ENCODE peak calls at places on chromosomes 16 and 17, in five cellular contexts. N is cardiac muscle cell; Y is dermis blood vessel endothelial cell; U is effector memory CD4-positive, alpha-beta T cell; C is pancreas. K is an unnamed sample.

GRCh38 chr17:28468781-28469180 is 4.7 kb upstream of the SLC13A2 start:
- DNase-seq in N (no peak), Y (no peak), U (no peak), C (no peak), K (no peak)

GRCh38 chr16:68802190-68802589 is 41.1 kb upstream of the TANGO6 start:
- DNase-seq in N (peak; percentile 94), Y (no peak), U (no peak), C (no peak), K (no peak)

GRCh38 chr17:38702166-38702899 is 2.7 kb upstream of the MLLT6 start:
- DNase-seq in N (peak; percentile 88), Y (peak; percentile 88), U (peak; percentile 75), C (peak; percentile 89), K (peak; percentile 86)

GRCh38 chr16:27232061-27232841 is 28.9 kb downstream of the KDM8 start:
- DNase-seq in N (no peak), Y (no peak), U (no peak), C (no peak), K (no peak)

GRCh38 chr16:69113216-69113615 is 7.8 kb downstream of the HAS3 start:
- DNase-seq in N (no peak), Y (no peak), U (no peak), C (no peak), K (no peak)

GRCh38 chr17:78360371-78361226 is 722 bp upstream of the SOCS3 start:
- DNase-seq in N (peak; percentile 92), Y (peak; percentile 94), U (peak; percentile 70), C (peak; percentile 98), K (no peak)

GRCh38 chr17:35154486-35154885 is 6.9 kb downstream of the UNC45B start:
- DNase-seq in N (no peak), Y (no peak), U (no peak), C (no peak), K (no peak)

GRCh38 chr17:1947229-1947742 is 77.8 kb downstream of the RTN4RL1 start:
- DNase-seq in N (no peak), Y (no peak), U (no peak), C (no peak), K (no peak)

GRCh38 chr17:35166526-35166925 is 18.9 kb downstream of the UNC45B start:
- DNase-seq in N (no peak), Y (no peak), U (no peak), C (no peak), K (no peak)

GRCh38 chr16:81625544-81626152 is 153.4 kb upstream of the PLCG2 start:
- DNase-seq in N (no peak), Y (peak; percentile 97), U (no peak), C (peak; percentile 92), K (no peak)

GRCh38 chr17:77323413-77324171 is 182.8 kb downstream of the SEC14L1 start:
- DNase-seq in N (peak; percentile 91), Y (no peak), U (no peak), C (no peak), K (no peak)

GRCh38 chr17:41586863-41587495 is at the start of gene KRT14:
- DNase-seq in N (no peak), Y (no peak), U (no peak), C (no peak), K (no peak)

GRCh38 chr16:89890200-89890599 is 16.8 kb downstream of the TCF25 start:
- DNase-seq in N (no peak), Y (no peak), U (no peak), C (no peak), K (no peak)

GRCh38 chr16:81526935-81527334 is 82.3 kb downstream of the CMIP start:
- DNase-seq in N (peak; percentile 76), Y (peak; percentile 56), U (no peak), C (no peak), K (peak; percentile 41)

GRCh38 chr17:15409721-15410247 is 57.6 kb downstream of the CDRT4 start:
- DNase-seq in N (peak; percentile 95), Y (no peak), U (no peak), C (no peak), K (no peak)

GRCh38 chr17:81277421-81277820 is 17.7 kb downstream of the SLC38A10 start:
- DNase-seq in N (peak; percentile 42), Y (no peak), U (no peak), C (peak; percentile 30), K (no peak)

GRCh38 chr16:491225-491919 is 36.1 kb upstream of the CAPN15 start:
- DNase-seq in N (no peak), Y (no peak), U (no peak), C (no peak), K (no peak)

GRCh38 chr16:56822966-56823739 is 41.9 kb upstream of the SLC12A3 start:
- DNase-seq in N (no peak), Y (no peak), U (no peak), C (no peak), K (no peak)

GRCh38 chr17:15279011-15279477 is 13.9 kb upstream of the PMP22 start:
- DNase-seq in N (no peak), Y (no peak), U (no peak), C (no peak), K (no peak)

GRCh38 chr16:31134625-31135534 is 647 bp downstream of the PRSS8 start:
- DNase-seq in N (peak; percentile 27), Y (no peak), U (no peak), C (peak; percentile 83), K (no peak)

GRCh38 chr16:74830646-74831045 is 56.0 kb upstream of the FA2H start:
- DNase-seq in N (no peak), Y (no peak), U (no peak), C (no peak), K (no peak)

GRCh38 chr17:35849469-35850348 is 19.0 kb downstream of the HEATR9 start:
- DNase-seq in N (peak; percentile 90), Y (peak; percentile 89), U (peak; percentile 15), C (no peak), K (peak; percentile 72)

GRCh38 chr16:23679274-23679985 is 741 bp downstream of the PLK1 start:
- DNase-seq in N (peak; percentile 54), Y (peak; percentile 58), U (no peak), C (no peak), K (peak; percentile 64)

GRCh38 chr17:73546770-73547345 is 97.4 kb downstream of the SDK2 start:
- DNase-seq in N (peak; percentile 18), Y (no peak), U (no peak), C (no peak), K (no peak)

GRCh38 chr17:7294614-7295153 is at the start of gene YBX2:
- DNase-seq in N (peak; percentile 25), Y (peak; percentile 35), U (peak; percentile 64), C (peak; percentile 90), K (peak; percentile 62)

GRCh38 chr17:39622380-39623006 is 4.3 kb upstream of the PPP1R1B start:
- DNase-seq in N (no peak), Y (no peak), U (peak; percentile 16), C (no peak), K (no peak)

GRCh38 chr17:78343433-78344201 is 16.3 kb downstream of the SOCS3 start:
- DNase-seq in N (no peak), Y (peak; percentile 73), U (peak; percentile 67), C (no peak), K (peak; percentile 89)

GRCh38 chr17:40113110-40113960 is 8.4 kb upstream of the MSL1 start:
- DNase-seq in N (peak; percentile 96), Y (peak; percentile 97), U (peak; percentile 86), C (peak; percentile 91), K (peak; percentile 94)

GRCh38 chr16:895371-895770 is 75.4 kb downstream of the LMF1 start:
- DNase-seq in N (no peak), Y (no peak), U (no peak), C (peak; percentile 18), K (no peak)

GRCh38 chr17:2214887-2215615 is 88.5 kb downstream of the SMG6 start:
- DNase-seq in N (peak; percentile 84), Y (peak; percentile 78), U (no peak), C (no peak), K (peak; percentile 69)

GRCh38 chr17:4693416-4693815 is 10.5 kb downstream of the PELP1 start:
- DNase-seq in N (no peak), Y (no peak), U (no peak), C (no peak), K (no peak)

GRCh38 chr17:41868568-41868967 is 3.3 kb upstream of the KLHL11 start:
- DNase-seq in N (no peak), Y (no peak), U (no peak), C (no peak), K (no peak)

GRCh38 chr17:8005357-8005756 is 2.9 kb downstream of the GUCY2D start:
- DNase-seq in N (no peak), Y (no peak), U (no peak), C (no peak), K (no peak)

GRCh38 chr16:7372095-7372494 is 39.5 kb downstream of the RBFOX1 start:
- DNase-seq in N (no peak), Y (no peak), U (no peak), C (no peak), K (no peak)

GRCh38 chr17:59329558-59330313 is 1.7 kb upstream of the YPEL2 start:
- DNase-seq in N (peak; percentile 90), Y (peak; percentile 94), U (peak; percentile 25), C (peak; percentile 58), K (peak; percentile 95)